ENCODE peak calls at places on chromosomes 16 and 17, in nine cellular contexts. X is stomach, N is K562, H is HepG2, O is vagina, B is esophagus muscularis mucosa, Y is endothelial cell of umbilical vein, I is breast epithelium, P is spleen. K is an unnamed sample.
A peak's percentile ranks its signal among the peaks of the same experiment; 100 is the strongest.

GRCh38 chr16:11205065-11205699 is 50.8 kb downstream of the SOCS1 start:
- DNase-seq in X (no peak), N (no peak), H (no peak), O (no peak), B (no peak), Y (no peak), I (no peak), P (no peak), K (no peak)

GRCh38 chr17:19327039-19327776 is 35.3 kb downstream of the B9D1 start:
- DNase-seq in X (no peak), N (no peak), H (no peak), O (no peak), B (no peak), Y (no peak), I (peak; percentile 69), P (no peak), K (no peak)

GRCh38 chr17:65393514-65393913 is 167.9 kb downstream of the AXIN2 start:
- DNase-seq in X (no peak), N (no peak), H (no peak), O (no peak), B (no peak), Y (no peak), I (no peak), P (no peak), K (no peak)

GRCh38 chr16:56606688-56607618 is 1.4 kb upstream of the MT2A start:
- DNase-seq in X (peak; percentile 62), N (no peak), H (peak; percentile 97), O (no peak), B (peak; percentile 96), Y (peak; percentile 96), I (peak; percentile 96), P (peak; percentile 89), K (peak; percentile 40)

GRCh38 chr17:45940293-45940692 is 45.9 kb downstream of the MAPT start:
- DNase-seq in X (no peak), N (no peak), H (no peak), O (no peak), B (no peak), Y (no peak), I (no peak), P (no peak), K (no peak)

GRCh38 chr16:30924797-30925645 is 1.6 kb downstream of the FBXL19 start:
- DNase-seq in X (no peak), N (no peak), H (no peak), O (no peak), B (no peak), Y (no peak), I (no peak), P (no peak), K (no peak)

GRCh38 chr17:6684881-6685767 is 28.0 kb downstream of the SLC13A5 start:
- DNase-seq in X (no peak), N (no peak), H (no peak), O (no peak), B (no peak), Y (no peak), I (no peak), P (no peak), K (no peak)

GRCh38 chr17:7435676-7436555 is 681 bp downstream of the TMEM102 start:
- DNase-seq in X (peak; percentile 53), N (peak; percentile 47), H (no peak), O (no peak), B (no peak), Y (peak; percentile 35), I (peak; percentile 63), P (peak; percentile 90), K (peak; percentile 80)

GRCh38 chr16:2675714-2676113 is 6.6 kb upstream of the KCTD5 start:
- DNase-seq in X (no peak), N (no peak), H (no peak), O (no peak), B (no peak), Y (no peak), I (no peak), P (no peak), K (no peak)

GRCh38 chr17:11880714-11881113 is 116.6 kb downstream of the ZNF18 start:
- DNase-seq in X (no peak), N (peak; percentile 9), H (peak; percentile 52), O (no peak), B (no peak), Y (no peak), I (no peak), P (no peak), K (no peak)

GRCh38 chr16:28951410-28951943 is 740 bp downstream of the NFATC2IP start:
- DNase-seq in X (no peak), N (no peak), H (no peak), O (no peak), B (no peak), Y (no peak), I (no peak), P (peak; percentile 81), K (peak; percentile 42)

DNA sequence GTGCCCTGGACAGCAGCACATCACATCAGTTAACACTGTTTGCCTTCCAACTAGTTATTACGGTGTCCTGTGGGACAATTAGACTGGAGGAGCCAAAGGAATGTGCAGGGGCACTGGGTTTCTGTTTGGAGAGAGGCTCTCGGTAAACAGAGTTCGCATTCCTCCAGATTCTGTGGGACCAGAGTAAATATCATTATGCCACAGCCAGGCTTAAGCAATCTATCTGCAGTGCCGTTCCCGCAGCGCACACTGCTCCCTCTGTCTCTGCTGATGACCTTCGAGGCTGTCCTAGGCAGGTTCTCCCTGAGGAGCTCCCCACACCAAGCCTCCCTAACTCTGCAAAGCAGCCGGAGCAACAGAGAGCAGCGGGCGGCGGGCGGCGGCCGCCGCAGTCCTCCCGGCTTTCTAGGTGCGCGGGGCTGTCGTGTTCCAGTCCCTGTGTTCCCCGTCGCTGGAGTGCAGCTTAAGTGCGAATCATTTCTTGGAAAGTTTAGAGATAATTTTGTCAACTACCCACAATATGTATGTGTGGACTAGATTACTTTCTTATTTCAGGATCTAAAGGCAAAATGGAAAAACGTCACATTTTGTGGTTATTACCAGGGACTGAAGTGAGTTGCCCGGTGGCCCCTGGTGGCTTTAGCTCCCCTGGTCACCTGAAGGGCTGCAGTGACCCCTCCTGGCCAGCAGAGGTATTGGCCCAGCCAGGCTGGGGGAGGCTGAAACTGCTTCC is 43.3 kb downstream of the PGS1 start:
- DNase-seq in X (peak; percentile 80), N (peak; percentile 93), H (peak; percentile 100), O (no peak), B (no peak), Y (peak; percentile 77), I (peak; percentile 60), P (peak; percentile 92), K (peak; percentile 91)
- H3K27ac ChIP-seq in X (peak overlapping the region; percentile 32), N (peak overlapping the region; percentile 39), H (peak overlapping the region; percentile 56), O (no peak overlapping the region), B (no peak overlapping the region), Y (no peak overlapping the region), I (peak overlapping the region; percentile 38), P (no peak overlapping the region), K (peak overlapping the region; percentile 90)

GRCh38 chr16:81198635-81199034 is 39.9 kb upstream of the BCO1 start:
- DNase-seq in X (no peak), N (no peak), H (peak; percentile 59), O (no peak), B (no peak), Y (no peak), I (no peak), P (no peak), K (no peak)
- TF ChIP-seq CTCF in X (no peak), N (peak; percentile 72), H (peak; percentile 91), O (no peak), B (no peak), Y (no peak), I (no peak), P (no peak), K (no peak)

DNA sequence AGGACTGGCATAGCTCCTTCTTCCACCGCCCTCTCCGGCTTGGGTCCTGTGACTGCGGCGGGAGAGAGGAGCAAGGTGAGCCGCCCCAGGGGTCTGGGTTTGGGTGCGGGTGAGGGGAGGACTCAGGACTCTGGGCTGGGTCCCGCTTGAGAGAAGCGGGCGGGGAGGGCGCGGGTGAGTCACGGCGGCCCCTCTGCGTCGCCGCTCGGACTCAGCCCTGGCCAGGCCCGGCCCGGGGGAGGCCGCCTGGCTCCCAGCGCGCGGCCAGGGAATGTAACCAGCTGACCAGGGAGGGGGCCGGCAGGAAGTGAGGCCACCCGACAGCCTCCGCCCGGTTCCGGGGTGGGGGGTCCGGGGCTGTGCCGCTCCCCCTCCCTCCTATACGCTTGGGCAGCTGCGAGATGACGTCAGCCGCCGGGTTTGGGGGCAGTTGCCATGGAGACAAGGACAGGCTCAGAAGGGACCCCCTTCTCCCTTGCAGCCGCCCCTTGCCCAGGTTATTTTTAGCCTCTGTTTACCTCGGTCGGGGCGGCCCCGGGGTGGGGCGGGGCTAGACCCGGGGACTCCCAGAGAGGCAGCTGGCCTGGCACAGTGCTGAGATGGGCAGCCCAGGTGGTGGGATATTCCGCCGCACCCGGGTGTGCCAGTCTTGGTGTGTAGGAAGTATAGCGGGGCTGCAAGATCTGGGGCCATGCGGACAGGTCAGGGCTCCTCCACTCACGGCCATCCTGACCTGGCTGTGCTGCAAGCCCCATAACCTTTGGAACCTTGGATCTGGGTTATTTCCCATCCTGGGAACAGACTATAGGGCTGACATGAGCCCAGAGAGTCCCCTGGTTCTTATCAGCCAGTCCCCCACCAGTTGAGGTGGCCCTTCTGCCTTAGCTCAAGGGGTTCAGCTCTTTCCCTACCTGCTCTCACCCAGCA is 1.6 kb downstream of the RIPOR1 start:
- DNase-seq in X (peak; percentile 65), N (peak; percentile 50), H (no peak), O (no peak), B (no peak), Y (peak; percentile 48), I (peak; percentile 57), P (peak; percentile 92), K (peak; percentile 54)
- TF ChIP-seq POLR2AphosphoS5 in X (peak; percentile 31), N (no peak), H (no peak), O (peak; percentile 82), B (peak; percentile 87), Y (peak; percentile 78), I (peak; percentile 41), P (peak; percentile 86), K (no peak)

GRCh38 chr17:48869821-48870318 is 22.7 kb upstream of the ATP5MC1 start:
- DNase-seq in X (no peak), N (no peak), H (no peak), O (no peak), B (no peak), Y (no peak), I (no peak), P (no peak), K (no peak)

GRCh38 chr17:48873212-48873611 is 19.4 kb upstream of the ATP5MC1 start:
- DNase-seq in X (no peak), N (no peak), H (no peak), O (no peak), B (no peak), Y (peak; percentile 19), I (no peak), P (no peak), K (no peak)

GRCh38 chr17:48868916-48869500 is 23.6 kb upstream of the ATP5MC1 start:
- DNase-seq in X (no peak), N (no peak), H (no peak), O (no peak), B (no peak), Y (no peak), I (no peak), P (no peak), K (no peak)

GRCh38 chr17:48871551-48872351 is 20.8 kb upstream of the ATP5MC1 start:
- DNase-seq in X (peak; percentile 79), N (peak; percentile 25), H (peak; percentile 99), O (no peak), B (no peak), Y (peak; percentile 60), I (no peak), P (no peak), K (no peak)

DNA sequence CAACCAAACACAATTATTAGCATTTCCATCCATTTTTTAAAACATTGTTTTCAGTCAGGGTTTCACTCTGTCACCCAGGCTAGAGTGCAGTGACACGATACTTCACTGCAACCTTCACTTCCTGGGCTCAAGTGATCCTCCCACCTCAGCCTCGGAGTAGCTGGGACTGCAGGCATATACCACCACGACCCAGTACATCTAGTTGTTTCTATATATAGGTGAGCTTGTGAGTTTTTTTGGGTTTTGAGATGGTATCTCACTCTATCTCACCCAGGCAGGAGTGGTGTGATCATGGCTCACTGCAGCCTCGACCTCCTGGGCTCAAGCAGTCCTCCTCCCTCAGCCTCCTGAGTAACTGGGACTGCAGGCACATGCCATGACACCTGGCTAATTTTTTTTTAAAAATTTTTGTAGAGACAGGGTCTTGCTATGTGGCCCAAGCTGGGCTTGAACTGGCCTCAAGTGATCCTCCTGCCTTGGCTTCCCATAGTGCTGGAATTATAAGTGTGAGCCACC is 21.5 kb upstream of the ATP5MC1 start:
- DNase-seq in X (no peak), N (no peak), H (no peak), O (no peak), B (no peak), Y (no peak), I (no peak), P (no peak), K (no peak)
- H3K27ac ChIP-seq in X (peak overlapping the region; percentile 78), N (no peak overlapping the region), H (peak overlapping the region; percentile 97), O (peak overlapping the region; percentile 54), B (peak overlapping the region; percentile 29), Y (no peak overlapping the region), I (no peak overlapping the region), P (peak overlapping the region; percentile 2), K (no peak overlapping the region)